ENCODE peak calls at places on chromosomes 16 and 17, in four cellular contexts. P is GM12878, A is H1, O is K562. F is an unnamed sample.

GRCh38 chr17:45019177-45019711 is 32.2 kb downstream of the DCAKD start:
- DNase-seq in O (peak; percentile 86), A (no peak), P (no peak), F (peak; percentile 34)

GRCh38 chr16:52597073-52597771 is 50.3 kb upstream of the TOX3 start:
- DNase-seq in O (no peak), A (no peak), P (no peak), F (no peak)

GRCh38 chr17:45410144-45411091 is 22.3 kb downstream of the ARHGAP27 start:
- DNase-seq in O (no peak), P (no peak), A (no peak), F (no peak)

GRCh38 chr16:59290718-59291117 is 556.6 kb upstream of the GOT2 start:
- DNase-seq in A (no peak), O (no peak), P (no peak), F (no peak)

GRCh38 chr16:88289549-88290344 is 93.0 kb upstream of the ZNF469 start:
- DNase-seq in P (no peak), O (no peak), A (no peak), F (no peak)

GRCh38 chr17:57672971-57673370 is 72.1 kb downstream of the CCDC182 start:
- DNase-seq in A (no peak), P (no peak), O (no peak), F (no peak)

GRCh38 chr16:79805621-79806020 is 205.1 kb upstream of the MAF start:
- DNase-seq in A (no peak), P (no peak), O (no peak), F (no peak)

GRCh38 chr16:23566724-23567123 is 9.2 kb downstream of the UBFD1 start:
- DNase-seq in O (no peak), A (no peak), P (no peak), F (no peak)

GRCh38 chr17:32249475-32249874 is 16.2 kb upstream of the RHBDL3 start:
- DNase-seq in O (no peak), A (no peak), P (no peak), F (no peak)

GRCh38 chr17:4504188-4504587 is 5.5 kb downstream of the SPNS2 start:
- DNase-seq in P (no peak), A (no peak), O (no peak), F (no peak)

GRCh38 chr16:68356249-68356918 is 45.6 kb downstream of the PRMT7 start:
- DNase-seq in A (no peak), O (no peak), P (peak; percentile 69), F (no peak)

GRCh38 chr16:14202697-14203096 is 131.6 kb downstream of the MRTFB start:
- DNase-seq in O (peak; percentile 16), P (no peak), A (no peak), F (no peak)

GRCh38 chr16:30941600-30942420 is 7.1 kb upstream of the ORAI3 start:
- DNase-seq in A (no peak), P (no peak), O (peak; percentile 89), F (peak; percentile 58)

GRCh38 chr16:84633622-84634021 is 14.7 kb upstream of the KLHL36 start:
- DNase-seq in P (no peak), O (no peak), A (no peak), F (no peak)

GRCh38 chr17:19269102-19269501 is 31.9 kb downstream of the EPN2 start:
- DNase-seq in A (no peak), O (no peak), P (no peak), F (no peak)

GRCh38 chr16:58128181-58128631 is 975 bp downstream of the CFAP20 start:
- DNase-seq in A (no peak), O (no peak), P (no peak), F (no peak)

GRCh38 chr17:75683467-75684041 is 16.4 kb downstream of the SAP30BP start:
- DNase-seq in P (no peak), O (no peak), A (no peak), F (peak; percentile 80)

GRCh38 chr16:82156761-82157654 is 13.0 kb downstream of the MPHOSPH6 start:
- DNase-seq in O (no peak), P (no peak), A (no peak), F (peak; percentile 13)

GRCh38 chr16:87697792-87698191 is 68.0 kb downstream of the KLHDC4 start:
- DNase-seq in A (no peak), O (no peak), P (no peak), F (no peak)

GRCh38 chr16:62190426-62190825 is 154.2 kb upstream of the CDH8 start:
- DNase-seq in O (peak; percentile 8), P (no peak), A (no peak), F (no peak)

GRCh38 chr17:7146115-7146514 is 31.5 kb upstream of the ASGR2 start:
- DNase-seq in P (no peak), A (no peak), O (no peak), F (no peak)

GRCh38 chr16:85539629-85540291 is 73.4 kb upstream of the GSE1 start:
- DNase-seq in O (no peak), P (no peak), A (no peak), F (no peak)

GRCh38 chr17:48544356-48545021 is 420 bp downstream of the HOXB2 start:
- DNase-seq in O (peak; percentile 66), A (no peak), P (no peak), F (peak; percentile 93)

GRCh38 chr17:48545022-48545376 is at the start of gene HOXB2:
- DNase-seq in O (peak; percentile 69), P (no peak), A (no peak), F (peak; percentile 77)

GRCh38 chr17:48543854-48544355 is 1.0 kb downstream of the HOXB2 start:
- DNase-seq in P (no peak), O (no peak), A (no peak), F (no peak)

GRCh38 chr17:48546187-48546923 is 1.4 kb upstream of the HOXB2 start:
- DNase-seq in P (no peak), O (no peak), A (no peak), F (peak; percentile 52)

GRCh38 chr17:48545539-48545938 is 630 bp upstream of the HOXB2 start:
- DNase-seq in O (no peak), P (no peak), A (no peak), F (peak; percentile 17)
- TF ChIP-seq CHD1 in O (no peak), P (no peak), A (no peak), F (no peak)

GRCh38 chr17:81959362-81960129 is 1.4 kb downstream of the NOTUM start:
- DNase-seq in O (peak; percentile 86), A (no peak), P (no peak), F (peak; percentile 24)
- TF ChIP-seq CHD1 in O (no peak), A (no peak), P (no peak), F (no peak)

GRCh38 chr17:21059761-21060160 is 16.9 kb upstream of the USP22 start:
- DNase-seq in P (no peak), A (no peak), O (no peak), F (no peak)

GRCh38 chr17:21061158-21061835 is 18.5 kb upstream of the USP22 start:
- DNase-seq in A (no peak), P (no peak), O (no peak), F (no peak)

GRCh38 chr17:21061971-21062526 is 19.2 kb upstream of the USP22 start:
- DNase-seq in P (peak; percentile 55), O (no peak), A (no peak), F (no peak)

DNA sequence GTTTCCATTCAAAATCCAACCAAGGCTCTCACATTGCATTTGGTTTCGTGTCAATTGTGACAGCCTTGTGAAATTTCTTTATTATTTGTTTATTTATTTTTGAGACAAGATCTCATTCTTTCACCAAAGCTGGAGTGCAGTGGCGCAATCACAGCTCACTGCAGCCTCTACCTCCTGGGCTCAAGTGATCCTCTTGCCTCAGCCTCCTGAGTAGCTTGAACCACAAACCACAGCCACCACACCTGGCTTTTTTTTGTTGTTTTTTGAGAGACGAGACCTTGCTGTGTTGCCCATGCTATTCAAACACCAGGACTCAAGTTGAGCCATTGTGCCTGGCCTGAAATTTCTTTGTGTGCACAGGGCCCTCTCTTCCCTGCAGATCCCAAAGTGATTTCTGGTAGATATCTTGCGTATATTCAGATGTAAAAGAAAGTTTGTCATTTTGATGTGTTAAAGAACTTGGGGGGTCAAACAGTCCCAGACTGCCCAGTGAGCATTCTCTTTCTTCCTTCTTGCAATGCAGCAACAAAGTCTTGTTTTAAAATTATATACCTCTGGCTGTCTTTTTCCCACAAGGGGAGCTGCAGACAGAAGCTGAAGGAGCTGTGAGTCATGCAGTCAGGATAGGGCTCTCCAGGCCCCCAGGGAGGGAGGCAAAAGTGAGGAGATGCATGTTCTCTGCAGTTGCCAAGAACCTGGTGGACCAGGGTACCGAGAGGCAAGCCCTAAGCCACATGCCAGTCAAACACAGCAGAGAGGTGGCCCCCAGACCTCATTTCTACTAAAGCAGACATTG is 15.5 kb upstream of the USP22 start:
- DNase-seq in O (no peak), A (no peak), P (no peak), F (peak; percentile 45)
- TF ChIP-seq CHD1 in O (no peak), A (no peak), P (no peak), F (no peak)

DNA sequence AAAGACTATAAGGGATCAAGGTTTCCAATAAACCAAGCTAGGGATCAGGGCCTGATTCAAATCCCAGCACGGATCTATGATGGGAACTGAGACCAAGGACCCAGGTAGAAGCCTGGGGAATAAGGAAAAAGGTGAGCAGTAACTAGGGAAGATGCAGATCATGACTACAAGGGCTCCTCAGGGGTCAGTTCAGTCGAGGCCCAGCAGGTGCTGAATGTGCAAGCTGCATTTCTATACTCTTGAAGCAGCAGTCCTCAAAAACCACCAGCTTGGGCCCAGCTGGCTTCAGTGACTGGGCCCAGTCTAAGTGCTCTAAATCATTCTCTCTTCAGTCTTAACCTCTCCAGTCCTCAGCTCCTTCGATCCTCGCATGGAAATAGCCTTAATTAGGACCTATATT is 228.8 kb upstream of the AXIN2 start:
- DNase-seq in A (no peak), O (no peak), P (no peak), F (no peak)
- TF ChIP-seq CHD1 in A (no peak), O (no peak), P (no peak), F (no peak)

GRCh38 chr17:63847525-63848249 is 5.2 kb upstream of the SMARCD2 start:
- DNase-seq in O (no peak), P (no peak), A (no peak), F (no peak)

GRCh38 chr17:63845509-63845908 is 3.0 kb upstream of the SMARCD2 start:
- DNase-seq in O (no peak), A (no peak), P (no peak), F (no peak)

GRCh38 chr17:63853260-63853659 is 10.8 kb upstream of the SMARCD2 start:
- DNase-seq in O (no peak), P (no peak), A (no peak), F (no peak)

GRCh38 chr17:63850401-63850800 is 7.9 kb upstream of the SMARCD2 start:
- DNase-seq in P (no peak), O (no peak), A (no peak), F (no peak)

DNA sequence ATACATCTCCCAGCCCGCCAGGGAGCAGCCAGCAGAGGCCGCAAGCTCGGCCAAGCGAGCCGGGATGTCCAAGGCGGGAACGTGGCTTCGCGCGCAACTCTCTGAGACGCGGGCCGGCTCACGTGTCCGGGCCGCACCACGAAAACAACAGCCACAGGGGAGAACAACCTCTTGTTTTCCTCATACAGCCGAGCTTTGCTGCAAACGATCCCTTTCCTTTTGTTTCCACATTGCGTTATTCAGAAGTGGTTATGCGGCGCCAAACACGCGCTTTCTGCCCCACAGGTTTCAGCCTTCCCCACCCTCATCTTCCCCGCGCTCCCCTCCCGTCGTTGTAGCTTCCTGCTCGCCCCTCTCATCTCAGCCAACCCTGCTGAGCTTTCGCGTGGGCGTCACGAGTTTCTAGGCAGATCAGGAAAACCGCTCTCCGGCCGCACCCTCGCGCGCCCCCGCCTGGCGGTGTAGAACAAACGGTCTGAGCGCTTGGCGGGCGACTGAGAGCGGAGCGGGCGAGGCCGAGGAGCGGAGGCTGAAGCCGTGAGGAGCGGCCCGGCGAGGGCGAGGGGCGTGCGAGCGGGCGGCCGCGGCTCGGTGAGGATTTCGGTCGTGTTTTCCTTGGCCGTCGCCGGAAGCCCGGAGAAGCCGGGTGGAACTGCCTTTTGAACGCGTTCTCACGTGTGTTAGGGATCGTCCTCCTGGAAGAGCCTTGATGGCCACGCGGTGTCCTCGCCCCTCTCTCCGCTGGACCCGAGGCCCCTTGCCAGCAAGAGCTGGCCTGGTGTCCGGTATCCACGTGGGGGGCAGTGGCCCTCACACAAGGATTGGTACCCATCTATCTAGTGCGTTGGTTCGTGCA is 6.6 kb upstream of the SMARCD2 start:
- DNase-seq in A (peak; percentile 81), O (peak; percentile 94), P (peak; percentile 72), F (peak; percentile 80)
- TF ChIP-seq CHD1 in A (peak; percentile 94), O (no peak), P (peak; percentile 98), F (peak; percentile 41)

F was measured in IMR-90.